ENCODE peak calls at places on chromosomes 1 and 21, in five cellular contexts. J is cardiac muscle cell, K is IMR-90, S is heart right ventricle, H is spleen. W is an unnamed sample. For H3K9me3, the result is how much of the 10 kb centered on the place peaks cover.

GRCh38 chr1:39361446-39361845 is 130.0 kb upstream of the BMP8A start:
- DNase-seq in S (no peak), K (no peak), H (no peak), J (no peak), W (no peak)

GRCh38 chr1:205976708-205977107 is 26.5 kb downstream of the RAB7B start:
- DNase-seq in H (no peak), K (peak), J (peak), S (peak), W (peak)

GRCh38 chr1:50964863-50965262 is 4.8 kb upstream of the FAF1 start:
- DNase-seq in H (no peak), K (no peak), J (no peak), S (no peak), W (no peak)

GRCh38 chr1:168084396-168085231 is 52.1 kb downstream of the GPR161 start:
- DNase-seq in J (peak), K (peak), H (peak), S (peak), W (peak)

GRCh38 chr1:40861227-40862003 is 748 bp downstream of the CITED4 start:
- DNase-seq in J (peak), H (peak), S (peak), K (peak), W (peak)

GRCh38 chr21:44926364-44927101 is 5.8 kb upstream of the ITGB2 start:
- DNase-seq in S (no peak), H (peak), J (no peak), K (peak), W (no peak)

GRCh38 chr1:3001471-3002348 is 19.6 kb upstream of the ACTRT2 start:
- DNase-seq in K (no peak), S (no peak), J (no peak), H (peak), W (no peak)

GRCh38 chr1:31980835-31981782 is 32.6 kb upstream of the KHDRBS1 start:
- DNase-seq in S (no peak), J (no peak), K (no peak), H (peak), W (no peak)

GRCh38 chr21:31879251-31879650 is 6.4 kb downstream of the HUNK start:
- DNase-seq in J (no peak), K (no peak), H (peak), S (no peak), W (no peak)

GRCh38 chr1:54774820-54775498 is 10.6 kb upstream of the PARS2 start:
- DNase-seq in S (no peak), H (no peak), J (peak), K (peak), W (no peak)

GRCh38 chr1:59487335-59488031 is 190.6 kb downstream of the FGGY start:
- DNase-seq in K (peak), S (no peak), J (no peak), H (no peak), W (no peak)

GRCh38 chr1:184387871-184388670 is 1.2 kb downstream of the C1orf21 start:
- DNase-seq in J (peak), K (peak), S (peak), H (peak), W (peak)

GRCh38 chr1:233607252-233608119 is 6.4 kb upstream of the KCNK1 start:
- DNase-seq in S (no peak), J (no peak), H (no peak), K (no peak), W (no peak)

GRCh38 chr1:204960306-204960984 is 82.6 kb upstream of the CNTN2 start:
- DNase-seq in K (no peak), H (no peak), S (no peak), J (no peak), W (no peak)

GRCh38 chr1:20164694-20165202 is 21.1 kb upstream of the UBXN10 start:
- DNase-seq in J (peak), K (peak), S (peak), H (no peak), W (no peak)

GRCh38 chr1:176033474-176033873 is 173.6 kb downstream of the COP1 start:
- DNase-seq in K (peak), J (no peak), H (no peak), S (no peak), W (no peak)

GRCh38 chr1:169623132-169623926 is 6.6 kb downstream of the SELP start:
- DNase-seq in J (no peak), K (no peak), S (no peak), H (no peak), W (no peak)

GRCh38 chr1:202968895-202969295 is 1.8 kb upstream of the CYB5R1 start:
- DNase-seq in H (peak), S (peak), J (peak), K (peak), W (no peak)

DNA sequence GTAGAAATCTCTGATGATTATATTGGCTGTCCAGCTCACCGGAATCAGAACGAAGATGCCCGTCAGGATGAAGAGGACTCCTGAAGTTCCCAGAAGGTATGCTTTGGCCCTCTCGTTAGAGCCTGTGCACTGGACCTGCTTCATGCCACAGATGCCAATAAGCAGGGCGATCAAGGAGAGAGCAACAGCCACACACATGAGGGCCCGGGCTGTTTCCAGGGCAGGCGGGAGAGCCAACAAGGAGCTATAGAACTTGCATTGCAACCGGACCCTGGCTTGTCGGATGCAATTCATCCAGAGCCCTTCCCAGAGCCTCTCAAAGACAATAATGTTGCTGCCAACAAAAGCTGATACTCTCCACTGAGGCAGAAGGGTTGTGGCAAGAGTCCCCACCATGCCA is 434 bp downstream of the CLDN17 start:
- DNase-seq in H (no peak), S (no peak), K (no peak), J (no peak), W (no peak)
- H3K9me3 ChIP-seq in H (under half), S (under half), K (under half), J (under half), W (under half)

GRCh38 chr1:100526894-100527293 is 11.0 kb upstream of the GPR88 start:
- DNase-seq in K (no peak), H (no peak), J (no peak), S (no peak), W (no peak)

GRCh38 chr1:100532645-100533044 is 5.3 kb upstream of the GPR88 start:
- DNase-seq in S (no peak), J (no peak), H (no peak), K (no peak), W (no peak)

GRCh38 chr1:100530901-100531487 is 6.9 kb upstream of the GPR88 start:
- DNase-seq in J (no peak), K (peak), S (peak), H (no peak), W (no peak)

GRCh38 chr1:100528861-100529260 is 9.1 kb upstream of the GPR88 start:
- DNase-seq in J (no peak), K (peak), S (no peak), H (no peak), W (no peak)

DNA sequence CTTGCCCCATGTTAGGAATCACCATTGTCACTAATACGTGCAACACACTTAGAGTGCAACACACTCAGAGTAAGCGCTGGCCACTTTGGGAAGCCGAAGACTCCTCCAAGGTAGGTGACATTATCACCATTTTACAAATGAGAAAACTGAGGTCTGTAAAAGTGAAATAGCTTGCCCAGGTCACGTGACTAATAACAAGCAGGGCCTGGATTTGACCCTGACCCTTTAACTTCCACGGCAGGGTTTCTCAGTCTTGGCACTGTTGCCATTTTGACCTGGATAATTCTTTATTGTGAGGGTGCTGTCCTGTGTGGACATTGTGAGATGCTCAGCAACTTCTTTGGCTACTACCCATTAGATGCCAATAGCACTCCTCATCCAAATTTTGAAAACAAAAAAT is 7.8 kb upstream of the GPR88 start:
- DNase-seq in S (no peak), K (no peak), H (no peak), J (no peak), W (no peak)
- H3K27ac ChIP-seq in S (peak), K (peak), H (peak), J (no peak), W (peak)

DNA sequence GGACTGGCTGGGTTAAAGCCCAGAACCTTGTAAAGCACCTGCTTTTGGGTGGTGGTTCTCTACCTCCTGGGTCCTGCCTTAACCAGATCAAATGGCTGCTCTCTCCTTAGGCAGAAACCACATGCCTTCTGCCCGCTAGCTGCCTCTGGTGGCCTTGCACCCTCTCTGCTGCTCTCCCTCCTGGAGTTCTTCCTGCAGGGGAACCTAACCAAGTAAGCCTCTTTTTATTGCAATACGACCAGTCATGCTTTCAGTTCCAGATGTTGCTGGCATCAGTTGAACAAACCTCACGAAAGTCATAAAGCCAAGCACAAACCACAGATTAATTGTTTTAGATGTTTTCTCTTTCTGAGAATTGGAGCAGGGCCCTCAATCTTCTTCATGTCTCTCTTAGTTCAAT is 118.9 kb downstream of the GDAP2 start:
- DNase-seq in S (no peak), H (no peak), K (no peak), J (no peak), W (no peak)
- TF ChIP-seq CTCF in S (no peak), H (no peak), K (no peak), J (no peak), W (no peak)

GRCh38 chr1:125066385-125066784 is 3881.6 kb downstream of the SRGAP2C start:
- DNase-seq in K (no peak), J (no peak), S (no peak), H (peak), W (peak)
- H3K9me3 ChIP-seq in K (under half), J (under half), S (under half), H (under half), W (under half)

DNA sequence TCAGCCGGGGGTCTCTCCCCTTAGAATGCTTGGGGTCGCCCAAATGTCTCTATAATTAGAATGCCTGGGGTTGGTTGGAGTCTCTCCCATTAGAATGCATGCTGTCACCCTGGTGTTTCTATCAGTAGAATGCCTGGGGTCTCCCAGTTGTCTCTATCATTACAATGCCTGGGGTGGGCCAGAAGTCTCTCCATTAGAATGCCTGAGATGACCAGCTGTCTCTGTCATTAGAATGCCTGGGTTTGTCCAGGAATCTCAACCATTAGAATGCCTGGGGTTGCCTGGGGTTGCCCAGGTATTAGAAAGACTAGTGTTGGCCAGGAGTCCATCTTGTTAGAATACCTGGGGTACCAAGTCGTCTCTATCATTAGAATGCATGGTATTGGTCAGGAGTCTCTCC is 51.6 kb downstream of the RNF187 start:
- DNase-seq in S (no peak), K (no peak), H (no peak), J (no peak), W (peak)
- H3K27ac ChIP-seq in S (no peak), K (no peak), H (no peak), J (no peak), W (no peak)

DNA sequence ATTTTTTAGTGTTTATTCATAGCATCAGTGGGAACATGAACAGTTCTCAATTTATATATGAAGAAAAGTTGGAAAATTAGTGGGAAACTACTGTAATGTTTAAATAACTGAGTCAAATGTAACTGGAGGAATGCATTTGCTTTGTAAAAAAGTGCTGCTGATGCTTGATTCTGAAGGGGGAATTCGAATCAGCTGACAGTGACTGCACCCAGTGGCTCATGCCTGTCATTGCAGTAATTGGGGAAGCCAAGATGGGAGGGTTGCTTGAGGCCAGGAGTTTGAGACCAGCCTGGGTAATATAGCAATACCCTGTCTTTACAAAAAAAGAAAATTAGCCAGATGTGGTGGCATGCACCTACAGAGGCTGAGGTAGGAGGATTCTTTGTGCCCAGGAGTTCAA is 398.4 kb downstream of the ZP4 start:
- DNase-seq in S (no peak), H (no peak), K (no peak), J (no peak), W (no peak)
- TF ChIP-seq CTCF in S (no peak), H (peak), K (no peak), J (no peak), W (no peak)

W was measured in upper lobe of right lung.